ENCODE peak calls at places on chromosome 4, in ten cellular contexts. One of them, this sample, is unnamed.

GRCh38 chr4:8775751-8776355 is 95.8 kb downstream of the HMX1 start:
- DNase-seq in mammary epithelial cell: no peak
- DNase-seq in fibroblast of pulmonary artery: no peak
- DNase-seq in effector memory CD4-positive, alpha-beta T cell: no peak
- DNase-seq in progenitor cell of endocrine pancreas: no peak
- DNase-seq in activated CD4-positive, alpha-beta T cell treated with anti-CD3 and anti-CD28 coated beads, Interleukin-2, amount 50 U/mL, for 24 hours: no peak
- DNase-seq in cardiac muscle cell: no peak
- DNase-seq in activated CD8-positive, alpha-beta memory T cell treated with anti-CD3 and anti-CD28 coated beads, Interleukin-2, amount 50 U/mL, for 4 hours: no peak
- DNase-seq in kidney epithelial cell: no peak
- DNase-seq in CD4-positive, alpha-beta T cell: no peak
- DNase-seq in this sample: no peak

GRCh38 chr4:154622598-154622997 is 10.1 kb upstream of the FGG start:
- DNase-seq in activated CD8-positive, alpha-beta memory T cell treated with anti-CD3 and anti-CD28 coated beads, Interleukin-2, amount 50 U/mL, for 4 hours: no peak
- DNase-seq in mammary epithelial cell: peak
- DNase-seq in kidney epithelial cell: no peak
- DNase-seq in cardiac muscle cell: peak
- DNase-seq in CD4-positive, alpha-beta T cell: no peak
- DNase-seq in progenitor cell of endocrine pancreas: peak
- DNase-seq in effector memory CD4-positive, alpha-beta T cell: no peak
- DNase-seq in activated CD4-positive, alpha-beta T cell treated with anti-CD3 and anti-CD28 coated beads, Interleukin-2, amount 50 U/mL, for 24 hours: peak
- DNase-seq in fibroblast of pulmonary artery: peak
- DNase-seq in this sample: no peak

GRCh38 chr4:7255996-7256395 is 63.7 kb downstream of the SORCS2 start:
- DNase-seq in cardiac muscle cell: no peak
- DNase-seq in CD4-positive, alpha-beta T cell: no peak
- DNase-seq in activated CD8-positive, alpha-beta memory T cell treated with anti-CD3 and anti-CD28 coated beads, Interleukin-2, amount 50 U/mL, for 4 hours: no peak
- DNase-seq in activated CD4-positive, alpha-beta T cell treated with anti-CD3 and anti-CD28 coated beads, Interleukin-2, amount 50 U/mL, for 24 hours: no peak
- DNase-seq in fibroblast of pulmonary artery: no peak
- DNase-seq in effector memory CD4-positive, alpha-beta T cell: no peak
- DNase-seq in kidney epithelial cell: no peak
- DNase-seq in progenitor cell of endocrine pancreas: no peak
- DNase-seq in mammary epithelial cell: no peak
- DNase-seq in this sample: no peak

GRCh38 chr4:98110214-98110613 is 33.1 kb downstream of the STPG2 start:
- DNase-seq in progenitor cell of endocrine pancreas: no peak
- DNase-seq in activated CD4-positive, alpha-beta T cell treated with anti-CD3 and anti-CD28 coated beads, Interleukin-2, amount 50 U/mL, for 24 hours: no peak
- DNase-seq in effector memory CD4-positive, alpha-beta T cell: no peak
- DNase-seq in CD4-positive, alpha-beta T cell: no peak
- DNase-seq in activated CD8-positive, alpha-beta memory T cell treated with anti-CD3 and anti-CD28 coated beads, Interleukin-2, amount 50 U/mL, for 4 hours: no peak
- DNase-seq in mammary epithelial cell: no peak
- DNase-seq in kidney epithelial cell: no peak
- DNase-seq in fibroblast of pulmonary artery: no peak
- DNase-seq in cardiac muscle cell: no peak
- DNase-seq in this sample: no peak

GRCh38 chr4:143404555-143404954 is 67.9 kb downstream of the GAB1 start:
- DNase-seq in activated CD4-positive, alpha-beta T cell treated with anti-CD3 and anti-CD28 coated beads, Interleukin-2, amount 50 U/mL, for 24 hours: no peak
- DNase-seq in activated CD8-positive, alpha-beta memory T cell treated with anti-CD3 and anti-CD28 coated beads, Interleukin-2, amount 50 U/mL, for 4 hours: no peak
- DNase-seq in effector memory CD4-positive, alpha-beta T cell: no peak
- DNase-seq in CD4-positive, alpha-beta T cell: no peak
- DNase-seq in fibroblast of pulmonary artery: no peak
- DNase-seq in progenitor cell of endocrine pancreas: no peak
- DNase-seq in mammary epithelial cell: no peak
- DNase-seq in kidney epithelial cell: no peak
- DNase-seq in cardiac muscle cell: no peak
- DNase-seq in this sample: no peak

GRCh38 chr4:155666701-155667537 is at the start of gene GUCY1A1:
- DNase-seq in kidney epithelial cell: no peak
- DNase-seq in fibroblast of pulmonary artery: peak
- DNase-seq in CD4-positive, alpha-beta T cell: no peak
- DNase-seq in cardiac muscle cell: peak
- DNase-seq in progenitor cell of endocrine pancreas: peak
- DNase-seq in activated CD8-positive, alpha-beta memory T cell treated with anti-CD3 and anti-CD28 coated beads, Interleukin-2, amount 50 U/mL, for 4 hours: peak
- DNase-seq in effector memory CD4-positive, alpha-beta T cell: no peak
- DNase-seq in activated CD4-positive, alpha-beta T cell treated with anti-CD3 and anti-CD28 coated beads, Interleukin-2, amount 50 U/mL, for 24 hours: no peak
- DNase-seq in mammary epithelial cell: peak
- DNase-seq in this sample: no peak

GRCh38 chr4:181502611-181503010 is 740.6 kb upstream of the TENM3 start:
- DNase-seq in cardiac muscle cell: no peak
- DNase-seq in kidney epithelial cell: no peak
- DNase-seq in activated CD4-positive, alpha-beta T cell treated with anti-CD3 and anti-CD28 coated beads, Interleukin-2, amount 50 U/mL, for 24 hours: no peak
- DNase-seq in CD4-positive, alpha-beta T cell: no peak
- DNase-seq in progenitor cell of endocrine pancreas: no peak
- DNase-seq in activated CD8-positive, alpha-beta memory T cell treated with anti-CD3 and anti-CD28 coated beads, Interleukin-2, amount 50 U/mL, for 4 hours: no peak
- DNase-seq in fibroblast of pulmonary artery: no peak
- DNase-seq in effector memory CD4-positive, alpha-beta T cell: no peak
- DNase-seq in mammary epithelial cell: no peak
- DNase-seq in this sample: no peak

GRCh38 chr4:48421101-48421500 is 62.0 kb upstream of the SLC10A4 start:
- DNase-seq in kidney epithelial cell: no peak
- DNase-seq in effector memory CD4-positive, alpha-beta T cell: no peak
- DNase-seq in activated CD8-positive, alpha-beta memory T cell treated with anti-CD3 and anti-CD28 coated beads, Interleukin-2, amount 50 U/mL, for 4 hours: no peak
- DNase-seq in mammary epithelial cell: no peak
- DNase-seq in fibroblast of pulmonary artery: no peak
- DNase-seq in activated CD4-positive, alpha-beta T cell treated with anti-CD3 and anti-CD28 coated beads, Interleukin-2, amount 50 U/mL, for 24 hours: no peak
- DNase-seq in progenitor cell of endocrine pancreas: no peak
- DNase-seq in CD4-positive, alpha-beta T cell: no peak
- DNase-seq in cardiac muscle cell: no peak
- DNase-seq in this sample: no peak

GRCh38 chr4:83356899-83357661 is 22.4 kb upstream of the HPSE start:
- DNase-seq in activated CD8-positive, alpha-beta memory T cell treated with anti-CD3 and anti-CD28 coated beads, Interleukin-2, amount 50 U/mL, for 4 hours: no peak
- DNase-seq in kidney epithelial cell: peak
- DNase-seq in progenitor cell of endocrine pancreas: no peak
- DNase-seq in CD4-positive, alpha-beta T cell: no peak
- DNase-seq in cardiac muscle cell: peak
- DNase-seq in fibroblast of pulmonary artery: peak
- DNase-seq in mammary epithelial cell: peak
- DNase-seq in effector memory CD4-positive, alpha-beta T cell: no peak
- DNase-seq in activated CD4-positive, alpha-beta T cell treated with anti-CD3 and anti-CD28 coated beads, Interleukin-2, amount 50 U/mL, for 24 hours: peak
- DNase-seq in this sample: no peak

GRCh38 chr4:88761342-88761741 is 63.7 kb upstream of the NAP1L5 start:
- DNase-seq in kidney epithelial cell: no peak
- DNase-seq in mammary epithelial cell: no peak
- DNase-seq in activated CD8-positive, alpha-beta memory T cell treated with anti-CD3 and anti-CD28 coated beads, Interleukin-2, amount 50 U/mL, for 4 hours: no peak
- DNase-seq in fibroblast of pulmonary artery: no peak
- DNase-seq in progenitor cell of endocrine pancreas: no peak
- DNase-seq in cardiac muscle cell: no peak
- DNase-seq in activated CD4-positive, alpha-beta T cell treated with anti-CD3 and anti-CD28 coated beads, Interleukin-2, amount 50 U/mL, for 24 hours: no peak
- DNase-seq in CD4-positive, alpha-beta T cell: no peak
- DNase-seq in effector memory CD4-positive, alpha-beta T cell: no peak
- DNase-seq in this sample: no peak

GRCh38 chr4:70496231-70496630 is 22.1 kb upstream of the AMTN start:
- DNase-seq in kidney epithelial cell: no peak
- DNase-seq in fibroblast of pulmonary artery: no peak
- DNase-seq in activated CD8-positive, alpha-beta memory T cell treated with anti-CD3 and anti-CD28 coated beads, Interleukin-2, amount 50 U/mL, for 4 hours: no peak
- DNase-seq in effector memory CD4-positive, alpha-beta T cell: no peak
- DNase-seq in progenitor cell of endocrine pancreas: no peak
- DNase-seq in cardiac muscle cell: peak
- DNase-seq in activated CD4-positive, alpha-beta T cell treated with anti-CD3 and anti-CD28 coated beads, Interleukin-2, amount 50 U/mL, for 24 hours: no peak
- DNase-seq in CD4-positive, alpha-beta T cell: no peak
- DNase-seq in mammary epithelial cell: no peak
- DNase-seq in this sample: no peak

GRCh38 chr4:152166567-152166966 is 369.3 kb downstream of the FBXW7 start:
- DNase-seq in cardiac muscle cell: peak
- DNase-seq in progenitor cell of endocrine pancreas: peak
- DNase-seq in fibroblast of pulmonary artery: peak
- DNase-seq in kidney epithelial cell: no peak
- DNase-seq in activated CD4-positive, alpha-beta T cell treated with anti-CD3 and anti-CD28 coated beads, Interleukin-2, amount 50 U/mL, for 24 hours: no peak
- DNase-seq in CD4-positive, alpha-beta T cell: no peak
- DNase-seq in activated CD8-positive, alpha-beta memory T cell treated with anti-CD3 and anti-CD28 coated beads, Interleukin-2, amount 50 U/mL, for 4 hours: no peak
- DNase-seq in mammary epithelial cell: no peak
- DNase-seq in effector memory CD4-positive, alpha-beta T cell: no peak
- DNase-seq in this sample: no peak

GRCh38 chr4:153522800-153523089 is 56.6 kb downstream of the TMEM131L start:
- DNase-seq in activated CD4-positive, alpha-beta T cell treated with anti-CD3 and anti-CD28 coated beads, Interleukin-2, amount 50 U/mL, for 24 hours: peak
- DNase-seq in kidney epithelial cell: no peak
- DNase-seq in cardiac muscle cell: no peak
- DNase-seq in activated CD8-positive, alpha-beta memory T cell treated with anti-CD3 and anti-CD28 coated beads, Interleukin-2, amount 50 U/mL, for 4 hours: no peak
- DNase-seq in mammary epithelial cell: no peak
- DNase-seq in effector memory CD4-positive, alpha-beta T cell: peak
- DNase-seq in progenitor cell of endocrine pancreas: no peak
- DNase-seq in fibroblast of pulmonary artery: no peak
- DNase-seq in CD4-positive, alpha-beta T cell: no peak
- DNase-seq in this sample: peak

GRCh38 chr4:140061883-140062282 is 92.1 kb downstream of the MAML3 start:
- DNase-seq in activated CD4-positive, alpha-beta T cell treated with anti-CD3 and anti-CD28 coated beads, Interleukin-2, amount 50 U/mL, for 24 hours: no peak
- DNase-seq in activated CD8-positive, alpha-beta memory T cell treated with anti-CD3 and anti-CD28 coated beads, Interleukin-2, amount 50 U/mL, for 4 hours: no peak
- DNase-seq in mammary epithelial cell: peak
- DNase-seq in fibroblast of pulmonary artery: no peak
- DNase-seq in effector memory CD4-positive, alpha-beta T cell: no peak
- DNase-seq in kidney epithelial cell: no peak
- DNase-seq in cardiac muscle cell: no peak
- DNase-seq in progenitor cell of endocrine pancreas: no peak
- DNase-seq in CD4-positive, alpha-beta T cell: no peak
- DNase-seq in this sample: no peak

GRCh38 chr4:86286729-86287128 is 73.1 kb downstream of the MAPK10 start:
- DNase-seq in cardiac muscle cell: no peak
- DNase-seq in kidney epithelial cell: no peak
- DNase-seq in CD4-positive, alpha-beta T cell: no peak
- DNase-seq in mammary epithelial cell: peak
- DNase-seq in activated CD8-positive, alpha-beta memory T cell treated with anti-CD3 and anti-CD28 coated beads, Interleukin-2, amount 50 U/mL, for 4 hours: no peak
- DNase-seq in progenitor cell of endocrine pancreas: no peak
- DNase-seq in fibroblast of pulmonary artery: no peak
- DNase-seq in activated CD4-positive, alpha-beta T cell treated with anti-CD3 and anti-CD28 coated beads, Interleukin-2, amount 50 U/mL, for 24 hours: no peak
- DNase-seq in effector memory CD4-positive, alpha-beta T cell: no peak
- DNase-seq in this sample: no peak

GRCh38 chr4:4308800-4309441 is 18.9 kb downstream of the ZBTB49 start:
- DNase-seq in fibroblast of pulmonary artery: no peak
- DNase-seq in mammary epithelial cell: peak
- DNase-seq in activated CD4-positive, alpha-beta T cell treated with anti-CD3 and anti-CD28 coated beads, Interleukin-2, amount 50 U/mL, for 24 hours: no peak
- DNase-seq in activated CD8-positive, alpha-beta memory T cell treated with anti-CD3 and anti-CD28 coated beads, Interleukin-2, amount 50 U/mL, for 4 hours: no peak
- DNase-seq in effector memory CD4-positive, alpha-beta T cell: no peak
- DNase-seq in progenitor cell of endocrine pancreas: no peak
- DNase-seq in cardiac muscle cell: no peak
- DNase-seq in kidney epithelial cell: no peak
- DNase-seq in CD4-positive, alpha-beta T cell: no peak
- DNase-seq in this sample: no peak

GRCh38 chr4:123478859-123479345 is 82.3 kb downstream of the SPRY1 start:
- DNase-seq in kidney epithelial cell: peak
- DNase-seq in effector memory CD4-positive, alpha-beta T cell: no peak
- DNase-seq in activated CD4-positive, alpha-beta T cell treated with anti-CD3 and anti-CD28 coated beads, Interleukin-2, amount 50 U/mL, for 24 hours: no peak
- DNase-seq in fibroblast of pulmonary artery: peak
- DNase-seq in activated CD8-positive, alpha-beta memory T cell treated with anti-CD3 and anti-CD28 coated beads, Interleukin-2, amount 50 U/mL, for 4 hours: no peak
- DNase-seq in mammary epithelial cell: peak
- DNase-seq in CD4-positive, alpha-beta T cell: no peak
- DNase-seq in cardiac muscle cell: peak
- DNase-seq in progenitor cell of endocrine pancreas: no peak
- DNase-seq in this sample: no peak

GRCh38 chr4:133190098-133190497 is 41.0 kb downstream of the PCDH10 start:
- DNase-seq in mammary epithelial cell: no peak
- DNase-seq in activated CD4-positive, alpha-beta T cell treated with anti-CD3 and anti-CD28 coated beads, Interleukin-2, amount 50 U/mL, for 24 hours: no peak
- DNase-seq in fibroblast of pulmonary artery: no peak
- DNase-seq in CD4-positive, alpha-beta T cell: no peak
- DNase-seq in progenitor cell of endocrine pancreas: no peak
- DNase-seq in cardiac muscle cell: no peak
- DNase-seq in effector memory CD4-positive, alpha-beta T cell: no peak
- DNase-seq in kidney epithelial cell: no peak
- DNase-seq in activated CD8-positive, alpha-beta memory T cell treated with anti-CD3 and anti-CD28 coated beads, Interleukin-2, amount 50 U/mL, for 4 hours: no peak
- DNase-seq in this sample: no peak

GRCh38 chr4:41323706-41324105 is 67.0 kb downstream of the UCHL1 start:
- DNase-seq in fibroblast of pulmonary artery: peak
- DNase-seq in cardiac muscle cell: peak
- DNase-seq in activated CD8-positive, alpha-beta memory T cell treated with anti-CD3 and anti-CD28 coated beads, Interleukin-2, amount 50 U/mL, for 4 hours: no peak
- DNase-seq in effector memory CD4-positive, alpha-beta T cell: no peak
- DNase-seq in progenitor cell of endocrine pancreas: no peak
- DNase-seq in kidney epithelial cell: peak
- DNase-seq in CD4-positive, alpha-beta T cell: no peak
- DNase-seq in activated CD4-positive, alpha-beta T cell treated with anti-CD3 and anti-CD28 coated beads, Interleukin-2, amount 50 U/mL, for 24 hours: no peak
- DNase-seq in mammary epithelial cell: no peak
- DNase-seq in this sample: no peak

GRCh38 chr4:158535130-158535614 is 13.5 kb downstream of the RXFP1 start:
- DNase-seq in activated CD8-positive, alpha-beta memory T cell treated with anti-CD3 and anti-CD28 coated beads, Interleukin-2, amount 50 U/mL, for 4 hours: no peak
- DNase-seq in effector memory CD4-positive, alpha-beta T cell: no peak
- DNase-seq in mammary epithelial cell: peak
- DNase-seq in progenitor cell of endocrine pancreas: no peak
- DNase-seq in fibroblast of pulmonary artery: peak
- DNase-seq in cardiac muscle cell: peak
- DNase-seq in kidney epithelial cell: peak
- DNase-seq in CD4-positive, alpha-beta T cell: no peak
- DNase-seq in activated CD4-positive, alpha-beta T cell treated with anti-CD3 and anti-CD28 coated beads, Interleukin-2, amount 50 U/mL, for 24 hours: no peak
- DNase-seq in this sample: no peak

GRCh38 chr4:139651282-139652194 is 14.1 kb upstream of the MGST2 start:
- DNase-seq in activated CD4-positive, alpha-beta T cell treated with anti-CD3 and anti-CD28 coated beads, Interleukin-2, amount 50 U/mL, for 24 hours: peak
- DNase-seq in progenitor cell of endocrine pancreas: peak
- DNase-seq in kidney epithelial cell: peak
- DNase-seq in activated CD8-positive, alpha-beta memory T cell treated with anti-CD3 and anti-CD28 coated beads, Interleukin-2, amount 50 U/mL, for 4 hours: peak
- DNase-seq in effector memory CD4-positive, alpha-beta T cell: peak
- DNase-seq in CD4-positive, alpha-beta T cell: peak
- DNase-seq in cardiac muscle cell: peak
- DNase-seq in mammary epithelial cell: peak
- DNase-seq in fibroblast of pulmonary artery: peak
- DNase-seq in this sample: peak

GRCh38 chr4:153222790-153223417 is 18.7 kb downstream of the TRIM2 start:
- DNase-seq in CD4-positive, alpha-beta T cell: no peak
- DNase-seq in cardiac muscle cell: peak
- DNase-seq in kidney epithelial cell: no peak
- DNase-seq in progenitor cell of endocrine pancreas: peak
- DNase-seq in activated CD8-positive, alpha-beta memory T cell treated with anti-CD3 and anti-CD28 coated beads, Interleukin-2, amount 50 U/mL, for 4 hours: peak
- DNase-seq in activated CD4-positive, alpha-beta T cell treated with anti-CD3 and anti-CD28 coated beads, Interleukin-2, amount 50 U/mL, for 24 hours: no peak
- DNase-seq in fibroblast of pulmonary artery: peak
- DNase-seq in effector memory CD4-positive, alpha-beta T cell: no peak
- DNase-seq in mammary epithelial cell: peak
- DNase-seq in this sample: peak

GRCh38 chr4:128517739-128518510 is 230.3 kb upstream of the PGRMC2 start:
- DNase-seq in mammary epithelial cell: peak
- DNase-seq in fibroblast of pulmonary artery: peak
- DNase-seq in CD4-positive, alpha-beta T cell: no peak
- DNase-seq in progenitor cell of endocrine pancreas: no peak
- DNase-seq in activated CD4-positive, alpha-beta T cell treated with anti-CD3 and anti-CD28 coated beads, Interleukin-2, amount 50 U/mL, for 24 hours: no peak
- DNase-seq in cardiac muscle cell: peak
- DNase-seq in activated CD8-positive, alpha-beta memory T cell treated with anti-CD3 and anti-CD28 coated beads, Interleukin-2, amount 50 U/mL, for 4 hours: no peak
- DNase-seq in kidney epithelial cell: peak
- DNase-seq in effector memory CD4-positive, alpha-beta T cell: no peak
- DNase-seq in this sample: no peak

GRCh38 chr4:122836941-122837340 is 10.3 kb downstream of the FGF2 start:
- DNase-seq in fibroblast of pulmonary artery: peak
- DNase-seq in activated CD8-positive, alpha-beta memory T cell treated with anti-CD3 and anti-CD28 coated beads, Interleukin-2, amount 50 U/mL, for 4 hours: no peak
- DNase-seq in kidney epithelial cell: no peak
- DNase-seq in effector memory CD4-positive, alpha-beta T cell: no peak
- DNase-seq in cardiac muscle cell: no peak
- DNase-seq in CD4-positive, alpha-beta T cell: no peak
- DNase-seq in activated CD4-positive, alpha-beta T cell treated with anti-CD3 and anti-CD28 coated beads, Interleukin-2, amount 50 U/mL, for 24 hours: no peak
- DNase-seq in progenitor cell of endocrine pancreas: no peak
- DNase-seq in mammary epithelial cell: peak
- DNase-seq in this sample: no peak

GRCh38 chr4:153789741-153790651 is 1.1 kb upstream of the SFRP2 start:
- DNase-seq in activated CD8-positive, alpha-beta memory T cell treated with anti-CD3 and anti-CD28 coated beads, Interleukin-2, amount 50 U/mL, for 4 hours: no peak
- DNase-seq in progenitor cell of endocrine pancreas: no peak
- DNase-seq in kidney epithelial cell: no peak
- DNase-seq in fibroblast of pulmonary artery: no peak
- DNase-seq in activated CD4-positive, alpha-beta T cell treated with anti-CD3 and anti-CD28 coated beads, Interleukin-2, amount 50 U/mL, for 24 hours: no peak
- DNase-seq in CD4-positive, alpha-beta T cell: no peak
- DNase-seq in effector memory CD4-positive, alpha-beta T cell: no peak
- DNase-seq in cardiac muscle cell: no peak
- DNase-seq in mammary epithelial cell: no peak
- DNase-seq in this sample: no peak

GRCh38 chr4:102758241-102758871 is 2.4 kb downstream of the MANBA start:
- DNase-seq in progenitor cell of endocrine pancreas: no peak
- DNase-seq in cardiac muscle cell: no peak
- DNase-seq in kidney epithelial cell: no peak
- DNase-seq in activated CD8-positive, alpha-beta memory T cell treated with anti-CD3 and anti-CD28 coated beads, Interleukin-2, amount 50 U/mL, for 4 hours: no peak
- DNase-seq in CD4-positive, alpha-beta T cell: no peak
- DNase-seq in mammary epithelial cell: no peak
- DNase-seq in activated CD4-positive, alpha-beta T cell treated with anti-CD3 and anti-CD28 coated beads, Interleukin-2, amount 50 U/mL, for 24 hours: no peak
- DNase-seq in effector memory CD4-positive, alpha-beta T cell: no peak
- DNase-seq in fibroblast of pulmonary artery: no peak
- DNase-seq in this sample: no peak

GRCh38 chr4:26813698-26814097 is 46.9 kb upstream of the STIM2 start:
- DNase-seq in activated CD4-positive, alpha-beta T cell treated with anti-CD3 and anti-CD28 coated beads, Interleukin-2, amount 50 U/mL, for 24 hours: no peak
- DNase-seq in cardiac muscle cell: no peak
- DNase-seq in CD4-positive, alpha-beta T cell: no peak
- DNase-seq in mammary epithelial cell: no peak
- DNase-seq in progenitor cell of endocrine pancreas: no peak
- DNase-seq in kidney epithelial cell: no peak
- DNase-seq in fibroblast of pulmonary artery: no peak
- DNase-seq in activated CD8-positive, alpha-beta memory T cell treated with anti-CD3 and anti-CD28 coated beads, Interleukin-2, amount 50 U/mL, for 4 hours: no peak
- DNase-seq in effector memory CD4-positive, alpha-beta T cell: no peak
- DNase-seq in this sample: no peak

GRCh38 chr4:7206385-7206784 is 14.0 kb downstream of the SORCS2 start:
- DNase-seq in fibroblast of pulmonary artery: peak
- DNase-seq in activated CD8-positive, alpha-beta memory T cell treated with anti-CD3 and anti-CD28 coated beads, Interleukin-2, amount 50 U/mL, for 4 hours: no peak
- DNase-seq in effector memory CD4-positive, alpha-beta T cell: no peak
- DNase-seq in kidney epithelial cell: peak
- DNase-seq in mammary epithelial cell: no peak
- DNase-seq in cardiac muscle cell: peak
- DNase-seq in progenitor cell of endocrine pancreas: no peak
- DNase-seq in CD4-positive, alpha-beta T cell: no peak
- DNase-seq in activated CD4-positive, alpha-beta T cell treated with anti-CD3 and anti-CD28 coated beads, Interleukin-2, amount 50 U/mL, for 24 hours: no peak
- DNase-seq in this sample: no peak